ENCODE peak calls at places on chromosomes 2 and 18, in four cellular contexts. X is GM23248, P is astrocyte, A is H9. Y is an unnamed sample. For H3K4me1, the result is how much of the 10 kb centered on the place peaks cover.

GRCh38 chr2:10289891-10290290 is 12.8 kb upstream of the HPCAL1 start:
- DNase-seq in A (no peak), X (peak), P (peak), Y (peak)

GRCh38 chr2:136384541-136385303 is 266.8 kb upstream of the CXCR4 start:
- DNase-seq in X (peak), A (peak), P (peak), Y (no peak)

GRCh38 chr2:47075361-47076125 is 79.6 kb downstream of the STPG4 start:
- DNase-seq in X (peak), A (no peak), P (no peak), Y (no peak)

GRCh38 chr2:42929985-42930581 is 137.7 kb upstream of the HAAO start:
- DNase-seq in X (peak), P (peak), A (no peak), Y (no peak)

GRCh38 chr2:186912979-186913378 is 64.0 kb upstream of the ZSWIM2 start:
- DNase-seq in X (no peak), A (no peak), P (no peak), Y (no peak)

GRCh38 chr18:183769-184168 is 25.4 kb downstream of the USP14 start:
- DNase-seq in X (peak), P (no peak), A (no peak), Y (no peak)

GRCh38 chr2:181411105-181411849 is 45.9 kb upstream of the ITGA4 start:
- DNase-seq in A (peak), P (no peak), X (no peak), Y (no peak)

GRCh38 chr18:48850891-48851302 is 99.9 kb downstream of the SMAD7 start:
- DNase-seq in A (no peak), P (peak), X (no peak), Y (no peak)

GRCh38 chr2:65231121-65231520 is 3.5 kb downstream of the ACTR2 start:
- DNase-seq in X (peak), A (no peak), P (peak), Y (no peak)

GRCh38 chr2:176814274-176814673 is 398.3 kb upstream of the HNRNPA3 start:
- DNase-seq in A (no peak), P (no peak), X (peak), Y (no peak)

GRCh38 chr2:238942941-238943715 is 95.2 kb downstream of the TWIST2 start:
- DNase-seq in A (peak), P (peak), X (peak), Y (no peak)

GRCh38 chr2:201500534-201500933 is 49.0 kb downstream of the STRADB start:
- DNase-seq in A (no peak), P (peak), X (peak), Y (peak)

GRCh38 chr2:88737385-88737784 is 45.9 kb downstream of the RPIA start:
- DNase-seq in X (peak), P (peak), A (no peak), Y (no peak)

GRCh38 chr2:98738304-98738703 is 7.4 kb upstream of the MGAT4A start:
- DNase-seq in A (no peak), P (no peak), X (no peak), Y (no peak)

GRCh38 chr2:238132463-238133450 is 5.7 kb upstream of the KLHL30 start:
- DNase-seq in A (no peak), X (no peak), P (no peak), Y (no peak)

GRCh38 chr2:55147041-55147440 is 85.1 kb downstream of the CLHC1 start:
- DNase-seq in P (no peak), X (no peak), A (no peak), Y (no peak)

GRCh38 chr2:120788349-120788700 is 52.7 kb downstream of the GLI2 start:
- DNase-seq in P (no peak), X (no peak), A (no peak), Y (no peak)

GRCh38 chr2:72012886-72013574 is 134.6 kb downstream of the CYP26B1 start:
- DNase-seq in A (peak), X (no peak), P (no peak), Y (no peak)

GRCh38 chr18:6397931-6398566 is 16.7 kb downstream of the L3MBTL4 start:
- DNase-seq in P (no peak), X (no peak), A (no peak), Y (no peak)

GRCh38 chr2:69386376-69386775 is 651 bp downstream of the GFPT1 start:
- DNase-seq in X (peak), A (no peak), P (no peak), Y (no peak)

GRCh38 chr2:126656311-126657145 is 570 bp downstream of the GYPC start:
- DNase-seq in A (peak), X (peak), P (peak), Y (no peak)

GRCh38 chr18:58241877-58242276 is 197.9 kb downstream of the NEDD4L start:
- DNase-seq in P (peak), X (peak), A (no peak), Y (no peak)

GRCh38 chr2:219772697-219773096 is 145.3 kb downstream of the SLC4A3 start:
- DNase-seq in P (no peak), X (no peak), A (no peak), Y (no peak)

GRCh38 chr2:88442501-88442900 is 10.0 kb downstream of the FOXI3 start:
- DNase-seq in A (no peak), X (no peak), P (no peak), Y (no peak)

GRCh38 chr2:228786932-228787331 is 484.2 kb downstream of the PID1 start:
- DNase-seq in A (no peak), X (no peak), P (no peak), Y (no peak)

GRCh38 chr2:38374978-38375377 is 2.1 kb downstream of the ATL2 start:
- DNase-seq in X (no peak), A (no peak), P (no peak), Y (no peak)

GRCh38 chr2:68971591-68972231 is 2.7 kb upstream of the GKN1 start:
- DNase-seq in A (no peak), X (peak), P (peak), Y (peak)

GRCh38 chr2:43898134-43898957 is 59.6 kb downstream of the ABCG8 start:
- DNase-seq in A (no peak), P (no peak), X (no peak), Y (no peak)

GRCh38 chr2:25966531-25967265 is 15.6 kb downstream of the KIF3C start:
- DNase-seq in A (no peak), P (no peak), X (no peak), Y (no peak)

DNA sequence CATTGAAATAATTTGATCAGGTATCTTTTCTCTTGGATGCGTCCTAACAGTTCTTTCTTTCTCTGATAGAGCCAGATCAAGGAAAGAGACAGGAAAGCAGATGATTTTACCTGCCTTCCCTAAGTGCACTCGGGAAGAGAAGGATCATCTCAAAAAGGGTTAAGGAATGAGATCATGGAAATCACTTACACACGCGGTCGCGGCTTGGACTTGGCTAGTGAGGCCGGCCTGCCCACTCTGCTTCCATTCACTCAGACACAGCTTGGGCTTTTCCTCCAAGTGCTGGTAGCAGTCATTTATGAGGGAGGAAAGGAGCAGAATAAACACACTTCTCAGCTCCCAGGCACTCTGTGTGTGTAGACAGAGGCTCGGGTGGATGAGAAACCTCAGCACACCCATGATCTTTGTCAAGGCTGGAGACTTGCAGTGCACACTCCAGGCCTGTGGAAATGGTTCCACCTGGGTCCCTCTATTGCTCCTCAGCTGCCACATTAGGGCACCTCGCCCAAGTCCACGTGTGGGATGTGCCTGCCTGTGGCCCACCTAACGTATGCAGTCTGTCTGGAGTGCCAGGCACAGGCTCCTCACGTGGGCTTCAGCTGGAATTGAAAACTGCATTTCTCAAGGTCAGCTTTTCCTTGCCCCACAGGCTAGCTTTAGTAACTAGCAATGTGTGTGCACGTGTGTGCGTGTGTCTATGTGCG is 288.3 kb downstream of the SOX11 start:
- DNase-seq in P (no peak), A (no peak), X (no peak), Y (no peak)
- H3K4me1 ChIP-seq in P (under half), A (under half), X (under half), Y (under half)

GRCh38 chr2:106107509-106108131 is 86.5 kb downstream of the UXS1 start:
- DNase-seq in A (no peak), X (peak), P (peak), Y (no peak)
- H3K9ac ChIP-seq in A (no peak), X (no peak), P (no peak), Y (peak)

DNA sequence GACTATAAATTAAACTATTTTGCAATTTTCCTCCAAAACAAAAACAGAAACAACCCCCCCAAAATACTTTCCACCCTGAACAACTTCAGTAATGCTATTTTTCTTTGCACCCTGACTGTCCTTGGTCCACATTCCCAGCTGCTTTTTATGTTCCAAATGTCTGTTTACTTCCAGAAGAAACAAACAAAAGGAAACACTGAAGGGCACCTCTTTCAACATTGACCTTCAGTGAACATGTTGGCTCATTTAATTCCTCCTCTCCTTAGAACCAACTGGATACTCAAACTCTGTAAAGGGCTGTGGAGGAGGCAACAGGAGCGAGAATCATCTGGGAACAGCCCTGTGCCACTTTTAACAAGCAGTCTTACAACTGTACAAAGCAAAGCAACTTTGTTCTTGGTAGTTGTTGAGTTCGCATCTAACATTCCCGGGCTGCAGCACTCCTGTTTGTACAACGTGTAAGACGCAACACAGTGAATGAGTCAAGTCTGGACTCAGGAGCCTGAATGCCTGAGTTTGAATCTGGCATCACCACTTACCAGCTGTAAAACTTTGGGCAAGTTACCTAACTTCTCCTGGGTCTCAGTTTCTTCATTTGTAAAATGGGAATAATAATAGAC is 111.4 kb upstream of the GATA6 start:
- DNase-seq in X (peak), P (peak), A (no peak), Y (no peak)
- H3K4me1 ChIP-seq in X (under half), P (under half), A (under half), Y (under half)

GRCh38 chr2:3464401-3465005 is 54.8 kb downstream of the ADI1 start:
- DNase-seq in A (no peak), X (no peak), P (no peak), Y (no peak)
- H3K9ac ChIP-seq in A (no peak), X (no peak), P (no peak), Y (no peak)

DNA sequence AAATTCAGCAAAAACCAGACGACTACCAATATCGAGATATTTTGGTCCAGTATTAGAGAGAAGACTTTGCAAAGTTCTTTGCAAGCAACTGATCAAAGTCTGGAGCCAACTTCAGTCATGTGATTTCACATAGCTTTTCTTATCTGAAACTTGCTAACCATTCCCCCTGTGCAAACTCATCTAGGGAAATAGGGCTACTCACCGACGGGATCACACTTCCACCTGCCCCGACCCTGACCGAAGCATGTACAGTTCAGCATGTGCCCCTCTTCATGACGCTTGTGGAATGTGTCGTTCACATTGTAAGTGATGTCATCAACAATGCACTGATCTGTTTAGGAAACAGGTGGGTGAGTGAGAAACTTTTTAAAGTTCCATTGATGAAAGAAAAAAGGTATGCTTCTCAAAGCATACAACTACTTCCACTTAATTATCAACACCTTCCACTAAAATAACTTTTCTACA is 15.4 kb downstream of the FN1 start:
- DNase-seq in X (peak), A (no peak), P (no peak), Y (no peak)
- H3K4me1 ChIP-seq in X (half or more), A (under half), P (half or more), Y (under half)

GRCh38 chr2:96258393-96259022 is 7.3 kb downstream of the TMEM127 start:
- DNase-seq in X (no peak), A (no peak), P (no peak), Y (no peak)
- H3K9ac ChIP-seq in X (peak), A (no peak), P (no peak), Y (no peak)

GRCh38 chr2:119764832-119765231 is 5.1 kb downstream of the PTPN4 start:
- DNase-seq in P (no peak), X (no peak), A (no peak), Y (no peak)
- H3K4me1 ChIP-seq in P (under half), X (under half), A (under half), Y (under half)

Y was measured in keratinocyte.